ENCODE peak calls at places on chromosome 10, in four cellular contexts. One of them, this sample, is unnamed.

GRCh38 chr10:3954615-3955014 is 169.6 kb upstream of the KLF6 start:
- DNase-seq in endothelial cell: no peak
- DNase-seq in GM19239: no peak
- DNase-seq in mesenchymal stem cell: no peak
- DNase-seq in this sample: no peak

GRCh38 chr10:72096115-72097000 is 8.0 kb upstream of the SPOCK2 start:
- DNase-seq in endothelial cell: no peak
- DNase-seq in GM19239: no peak
- DNase-seq in mesenchymal stem cell: peak
- DNase-seq in this sample: no peak

GRCh38 chr10:71854031-71854430 is 3.0 kb upstream of the PSAP start:
- DNase-seq in endothelial cell: no peak
- DNase-seq in GM19239: no peak
- DNase-seq in mesenchymal stem cell: no peak
- DNase-seq in this sample: no peak

GRCh38 chr10:6333086-6333485 is 130.4 kb downstream of the PFKFB3 start:
- DNase-seq in endothelial cell: no peak
- DNase-seq in GM19239: no peak
- DNase-seq in mesenchymal stem cell: no peak
- DNase-seq in this sample: no peak

GRCh38 chr10:3887885-3888476 is 103.0 kb upstream of the KLF6 start:
- DNase-seq in endothelial cell: no peak
- DNase-seq in GM19239: no peak
- DNase-seq in mesenchymal stem cell: peak
- DNase-seq in this sample: peak

GRCh38 chr10:117960345-117960744 is 86.4 kb downstream of the RAB11FIP2 start:
- DNase-seq in endothelial cell: no peak
- DNase-seq in GM19239: no peak
- DNase-seq in mesenchymal stem cell: no peak
- DNase-seq in this sample: no peak

GRCh38 chr10:112782176-112782907 is 167.7 kb upstream of the TCF7L2 start:
- DNase-seq in endothelial cell: no peak
- DNase-seq in GM19239: no peak
- DNase-seq in mesenchymal stem cell: no peak
- DNase-seq in this sample: no peak

GRCh38 chr10:76523215-76523614 is 1091.8 kb downstream of the LRMDA start:
- DNase-seq in endothelial cell: no peak
- DNase-seq in GM19239: no peak
- DNase-seq in mesenchymal stem cell: no peak
- DNase-seq in this sample: no peak

GRCh38 chr10:74880041-74880440 is 53.6 kb downstream of the KAT6B start:
- DNase-seq in endothelial cell: no peak
- DNase-seq in GM19239: no peak
- DNase-seq in mesenchymal stem cell: no peak
- DNase-seq in this sample: no peak

GRCh38 chr10:73973427-73973826 is 24.5 kb upstream of the VCL start:
- DNase-seq in endothelial cell: no peak
- DNase-seq in GM19239: no peak
- DNase-seq in mesenchymal stem cell: no peak
- DNase-seq in this sample: no peak

GRCh38 chr10:102657451-102657850 is 13.2 kb downstream of the TRIM8 start:
- DNase-seq in endothelial cell: no peak
- DNase-seq in GM19239: no peak
- DNase-seq in mesenchymal stem cell: no peak
- DNase-seq in this sample: no peak

GRCh38 chr10:69421611-69422308 is 5.0 kb upstream of the TACR2 start:
- DNase-seq in endothelial cell: no peak
- DNase-seq in GM19239: no peak
- DNase-seq in mesenchymal stem cell: peak
- DNase-seq in this sample: no peak

GRCh38 chr10:71218046-71218832 is 5.9 kb downstream of the UNC5B start:
- DNase-seq in endothelial cell: no peak
- DNase-seq in GM19239: no peak
- DNase-seq in mesenchymal stem cell: peak
- DNase-seq in this sample: no peak

GRCh38 chr10:62306663-62307062 is 38.0 kb upstream of the RTKN2 start:
- DNase-seq in endothelial cell: peak
- DNase-seq in GM19239: no peak
- DNase-seq in mesenchymal stem cell: no peak
- DNase-seq in this sample: no peak

GRCh38 chr10:76429642-76430041 is 998.2 kb downstream of the LRMDA start:
- DNase-seq in endothelial cell: no peak
- DNase-seq in GM19239: no peak
- DNase-seq in mesenchymal stem cell: no peak
- DNase-seq in this sample: no peak

GRCh38 chr10:131674130-131674529 is 226.7 kb upstream of the PPP2R2D start:
- DNase-seq in endothelial cell: no peak
- DNase-seq in GM19239: no peak
- DNase-seq in mesenchymal stem cell: no peak
- DNase-seq in this sample: no peak

GRCh38 chr10:112721080-112721698 is 228.9 kb upstream of the TCF7L2 start:
- DNase-seq in endothelial cell: peak
- DNase-seq in GM19239: no peak
- DNase-seq in mesenchymal stem cell: peak
- DNase-seq in this sample: no peak

GRCh38 chr10:69089638-69090599 is 2.0 kb downstream of the SRGN start:
- DNase-seq in endothelial cell: no peak
- DNase-seq in GM19239: no peak
- DNase-seq in mesenchymal stem cell: no peak
- DNase-seq in this sample: peak

GRCh38 chr10:86591436-86591835 is 62.9 kb upstream of the OPN4 start:
- DNase-seq in endothelial cell: no peak
- DNase-seq in GM19239: no peak
- DNase-seq in mesenchymal stem cell: no peak
- DNase-seq in this sample: no peak

GRCh38 chr10:33952692-33953360 is 618.4 kb upstream of the NRP1 start:
- DNase-seq in endothelial cell: no peak
- DNase-seq in GM19239: no peak
- DNase-seq in mesenchymal stem cell: peak
- DNase-seq in this sample: no peak

This sample was measured in T-cell.